ENCODE peak calls at places on chromosomes 4 and X, in ten cellular contexts. R, B, S, L, C, K, Q, T, F and H are unnamed samples.

GRCh38 chrX:101208152-101208905 is 11.3 kb upstream of the DRP2 start:
- DNase-seq in R (no peak), B (no peak), S (no peak), L (no peak), C (no peak), K (no peak), Q (no peak), T (no peak), F (no peak), H (no peak)

GRCh38 chr4:168917150-168917779 is 92.8 kb downstream of the CBR4 start:
- DNase-seq in R (no peak), B (peak), S (no peak), L (no peak), C (no peak), K (peak), Q (peak), T (no peak), F (peak), H (no peak)

GRCh38 chrX:79138658-79139241 is 5.7 kb upstream of the GPR174 start:
- DNase-seq in R (no peak), B (no peak), S (no peak), L (no peak), C (no peak), K (no peak), Q (no peak), T (no peak), F (no peak), H (no peak)

GRCh38 chr4:138311771-138312535 is 69.8 kb upstream of the SLC7A11 start:
- DNase-seq in R (no peak), B (no peak), S (no peak), L (no peak), C (no peak), K (peak), Q (no peak), T (no peak), F (no peak), H (no peak)

GRCh38 chrX:137354851-137355250 is 211.1 kb upstream of the ZIC3 start:
- DNase-seq in R (no peak), B (no peak), S (no peak), L (no peak), C (no peak), K (no peak), Q (no peak), T (no peak), F (no peak), H (no peak)

GRCh38 chr4:84582988-84583870 is at the start of gene CDS1:
- DNase-seq in R (peak), B (peak), S (peak), L (peak), C (no peak), K (no peak), Q (no peak), T (peak), F (no peak), H (peak)

GRCh38 chr4:9943761-9944160 is 77.5 kb downstream of the SLC2A9 start:
- DNase-seq in R (no peak), B (peak), S (no peak), L (no peak), C (no peak), K (no peak), Q (no peak), T (no peak), F (no peak), H (no peak)

GRCh38 chrX:114065612-114066178 is 518.2 kb upstream of the HTR2C start:
- DNase-seq in R (no peak), B (no peak), S (no peak), L (no peak), C (no peak), K (no peak), Q (no peak), T (no peak), F (no peak), H (no peak)

GRCh38 chrX:71525316-71525715 is 7.6 kb upstream of the OGT start:
- DNase-seq in R (no peak), B (no peak), S (no peak), L (no peak), C (no peak), K (no peak), Q (no peak), T (no peak), F (no peak), H (no peak)

GRCh38 chr4:122894802-122895201 is 27.6 kb downstream of the NUDT6 start:
- DNase-seq in R (no peak), B (no peak), S (no peak), L (no peak), C (no peak), K (no peak), Q (no peak), T (no peak), F (no peak), H (no peak)

GRCh38 chr4:112058433-112058832 is 86.8 kb upstream of the FAM241A start:
- DNase-seq in R (no peak), B (no peak), S (no peak), L (no peak), C (no peak), K (peak), Q (no peak), T (no peak), F (peak), H (no peak)

GRCh38 chr4:9867746-9868425 is 86.5 kb downstream of the DRD5 start:
- DNase-seq in R (no peak), B (no peak), S (no peak), L (peak), C (no peak), K (no peak), Q (no peak), T (peak), F (no peak), H (no peak)

GRCh38 chrX:65536291-65536690 is 1.7 kb upstream of the LAS1L start:
- DNase-seq in R (no peak), B (no peak), S (no peak), L (no peak), C (no peak), K (peak), Q (no peak), T (no peak), F (no peak), H (no peak)

GRCh38 chr4:67052981-67053380 is 492.3 kb downstream of the CENPC start:
- DNase-seq in R (no peak), B (no peak), S (no peak), L (no peak), C (no peak), K (no peak), Q (no peak), T (peak), F (no peak), H (no peak)

GRCh38 chrX:40147399-40148188 is 49.8 kb upstream of the BCOR start:
- DNase-seq in R (no peak), B (no peak), S (no peak), L (peak), C (no peak), K (no peak), Q (no peak), T (no peak), F (no peak), H (no peak)

GRCh38 chr4:159018062-159018629 is 84.7 kb upstream of the RAPGEF2 start:
- DNase-seq in R (no peak), B (no peak), S (no peak), L (no peak), C (no peak), K (peak), Q (no peak), T (no peak), F (no peak), H (peak)

GRCh38 chrX:97405031-97405685 is 521.5 kb downstream of the RPA4 start:
- DNase-seq in R (no peak), B (no peak), S (no peak), L (no peak), C (no peak), K (no peak), Q (no peak), T (no peak), F (no peak), H (no peak)

GRCh38 chr4:5524900-5525299 is 183.5 kb downstream of the EVC2 start:
- DNase-seq in R (no peak), B (no peak), S (no peak), L (peak), C (no peak), K (peak), Q (peak), T (no peak), F (peak), H (peak)

GRCh38 chr4:40688446-40689095 is 58.9 kb upstream of the RBM47 start:
- DNase-seq in R (no peak), B (no peak), S (no peak), L (no peak), C (no peak), K (no peak), Q (no peak), T (no peak), F (no peak), H (no peak)

GRCh38 chr4:1337376-1337831 is 9.6 kb upstream of the UVSSA start:
- DNase-seq in R (no peak), B (peak), S (no peak), L (no peak), C (peak), K (no peak), Q (no peak), T (no peak), F (no peak), H (no peak)

GRCh38 chrX:69361286-69361926 is 142.7 kb upstream of the NALF2 start:
- DNase-seq in R (no peak), B (no peak), S (no peak), L (peak), C (no peak), K (peak), Q (no peak), T (no peak), F (peak), H (no peak)

GRCh38 chr4:88134536-88135361 is 23.7 kb downstream of the ABCG2 start:
- DNase-seq in R (no peak), B (no peak), S (no peak), L (no peak), C (no peak), K (no peak), Q (no peak), T (no peak), F (no peak), H (no peak)

GRCh38 chr4:171954650-171955049 is 141.4 kb downstream of the GALNTL6 start:
- DNase-seq in R (no peak), B (no peak), S (no peak), L (no peak), C (no peak), K (no peak), Q (no peak), T (no peak), F (no peak), H (no peak)

GRCh38 chrX:15269618-15270521 is at the start of gene ASB9:
- DNase-seq in R (peak), B (peak), S (no peak), L (peak), C (no peak), K (peak), Q (no peak), T (peak), F (peak), H (peak)

GRCh38 chr4:138977525-138977924 is 38.1 kb upstream of the NOCT start:
- DNase-seq in R (no peak), B (no peak), S (no peak), L (no peak), C (no peak), K (no peak), Q (no peak), T (no peak), F (no peak), H (no peak)

GRCh38 chr4:10639100-10639499 is 45.5 kb downstream of the CLNK start:
- DNase-seq in R (no peak), B (no peak), S (no peak), L (no peak), C (no peak), K (peak), Q (no peak), T (no peak), F (peak), H (no peak)